ENCODE peak calls at places on chromosome 21, in four cellular contexts. I is ovary, C is A549, K is tibial nerve. R is an unnamed sample. For H3K4me1, the result is how much of the 10 kb centered on the place peaks cover.

GRCh38 chr21:26177741-26178452 is 7.3 kb upstream of the APP start:
- DNase-seq in I (no peak), C (no peak), K (no peak), R (no peak)

GRCh38 chr21:42012344-42012743 is 2.2 kb upstream of the ZBTB21 start:
- DNase-seq in I (no peak), C (no peak), K (no peak), R (peak)

GRCh38 chr21:42461881-42462877 is 33.8 kb downstream of the RSPH1 start:
- DNase-seq in I (no peak), C (no peak), K (no peak), R (peak)

GRCh38 chr21:25980710-25981109 is 189.9 kb downstream of the APP start:
- DNase-seq in I (no peak), C (no peak), K (no peak), R (no peak)

GRCh38 chr21:35226960-35227741 is 178.0 kb upstream of the RUNX1 start:
- DNase-seq in I (no peak), C (no peak), K (no peak), R (peak)

GRCh38 chr21:42988234-42988965 is 14.0 kb downstream of the PKNOX1 start:
- DNase-seq in I (no peak), C (no peak), K (no peak), R (no peak)

GRCh38 chr21:35528109-35529042 is 479.3 kb upstream of the RUNX1 start:
- DNase-seq in I (peak), C (no peak), K (peak), R (peak)

GRCh38 chr21:40404319-40404906 is 442.5 kb downstream of the DSCAM start:
- DNase-seq in I (no peak), C (no peak), K (peak), R (no peak)

GRCh38 chr21:42467613-42467983 is 28.4 kb downstream of the RSPH1 start:
- DNase-seq in I (no peak), C (no peak), K (no peak), R (no peak)

GRCh38 chr21:36141513-36141925 is 6.6 kb downstream of the CBR3 start:
- DNase-seq in I (peak), C (peak), K (peak), R (peak)

GRCh38 chr21:28810826-28811524 is 181.7 kb downstream of the LTN1 start:
- DNase-seq in I (no peak), C (no peak), K (no peak), R (no peak)

GRCh38 chr21:28801906-28802305 is 190.8 kb downstream of the LTN1 start:
- DNase-seq in I (no peak), C (no peak), K (no peak), R (no peak)

GRCh38 chr21:28799926-28800325 is 192.8 kb downstream of the LTN1 start:
- DNase-seq in I (no peak), C (no peak), K (no peak), R (no peak)

GRCh38 chr21:28804089-28804670 is 188.5 kb downstream of the LTN1 start:
- DNase-seq in I (no peak), C (no peak), K (no peak), R (no peak)

DNA sequence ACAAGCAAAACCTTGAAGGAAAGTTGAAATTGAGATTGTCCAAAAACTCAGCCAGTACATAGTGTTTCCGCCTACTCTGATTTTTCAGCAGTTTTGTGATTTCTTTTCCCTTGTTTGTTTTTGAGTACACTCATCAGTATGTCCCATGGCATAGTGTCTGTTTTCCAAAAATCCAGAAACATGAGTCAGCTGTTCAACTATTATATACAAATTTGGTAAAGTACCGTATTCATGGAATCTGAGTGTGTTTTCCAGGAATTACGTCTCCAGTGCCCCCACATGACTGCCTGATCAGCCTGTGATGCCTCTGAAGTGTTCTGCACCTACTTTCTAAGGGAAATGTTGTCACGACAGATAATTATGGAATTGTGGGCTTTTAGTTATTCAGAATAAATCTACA is 186.8 kb downstream of the LTN1 start:
- DNase-seq in I (no peak), C (no peak), K (peak), R (no peak)
- H3K27ac ChIP-seq in I (no peak), C (no peak), K (peak), R (peak)

GRCh38 chr21:45332981-45333582 is 45.4 kb upstream of the POFUT2 start:
- DNase-seq in I (peak), C (no peak), K (no peak), R (no peak)
- H3K4me1 ChIP-seq in I (under half), C (half or more), K (under half), R (under half)

GRCh38 chr21:31480228-31480627 is 136.2 kb upstream of the TIAM1 start:
- DNase-seq in I (no peak), C (no peak), K (no peak), R (no peak)
- TF ChIP-seq EP300 in I (no peak), C (no peak), K (no peak), R (no peak)

DNA sequence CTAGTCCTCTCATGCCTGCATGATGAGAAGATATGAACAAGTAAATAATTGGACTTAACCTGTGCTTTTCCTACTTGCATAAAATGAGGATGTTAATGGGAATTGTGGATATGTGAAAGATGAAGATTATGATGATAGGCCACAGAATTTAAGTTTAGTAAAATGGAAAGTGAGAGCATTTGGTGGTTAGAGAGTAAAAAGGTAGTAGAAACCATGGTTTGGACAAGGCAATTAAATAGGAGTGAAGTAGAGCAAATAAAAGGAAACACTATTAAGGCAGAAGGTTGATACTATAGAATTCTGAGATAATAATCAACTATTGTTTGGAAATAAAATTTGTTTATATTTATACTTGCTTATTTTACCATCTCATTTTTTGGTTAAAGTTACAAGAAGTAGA is 1162.5 kb downstream of the MRPL39 start:
- DNase-seq in I (no peak), C (no peak), K (no peak), R (no peak)
- H3K27ac ChIP-seq in I (no peak), C (no peak), K (no peak), R (no peak)

GRCh38 chr21:45158491-45159423 is 84.4 kb downstream of the ADARB1 start:
- DNase-seq in I (no peak), C (no peak), K (no peak), R (no peak)
- H3K4me1 ChIP-seq in I (under half), C (under half), K (under half), R (under half)

GRCh38 chr21:32410916-32411315 is 1.6 kb upstream of the EVA1C start:
- DNase-seq in I (peak), C (no peak), K (no peak), R (no peak)
- TF ChIP-seq EP300 in I (no peak), C (no peak), K (no peak), R (no peak)

GRCh38 chr21:34199121-34199910 is 125.9 kb downstream of the MRPS6 start:
- DNase-seq in I (no peak), C (no peak), K (no peak), R (no peak)
- H3K27ac ChIP-seq in I (no peak), C (no peak), K (no peak), R (peak)

GRCh38 chr21:38911523-38912354 is 106.0 kb downstream of the ETS2 start:
- DNase-seq in I (no peak), C (no peak), K (no peak), R (peak)
- H3K4me1 ChIP-seq in I (under half), C (under half), K (under half), R (half or more)

GRCh38 chr21:18549214-18549905 is 145.8 kb upstream of the TMPRSS15 start:
- DNase-seq in I (no peak), C (no peak), K (no peak), R (no peak)
- TF ChIP-seq EP300 in I (no peak), C (no peak), K (no peak), R (no peak)

GRCh38 chr21:37753122-37753599 is 163.1 kb downstream of the KCNJ6 start:
- DNase-seq in I (no peak), C (no peak), K (no peak), R (no peak)
- H3K27ac ChIP-seq in I (no peak), C (no peak), K (no peak), R (no peak)